ENCODE peak calls at places on chromosomes 11 and 22, in four cellular contexts. A is activated naive CD4-positive, alpha-beta T cell; F is iris pigment epithelial cell; T is pancreas. U is an unnamed sample.

GRCh38 chr11:13486926-13487660 is 8.7 kb downstream of the PTH start:
- DNase-seq in A (peak), T (peak), F (peak), U (peak)

GRCh38 chr11:35347173-35347878 is 72.0 kb downstream of the SLC1A2 start:
- DNase-seq in F (no peak), T (no peak), A (no peak), U (no peak)

GRCh38 chr11:73158356-73159051 is 16.4 kb upstream of the FCHSD2 start:
- DNase-seq in T (no peak), A (no peak), F (peak), U (peak)

GRCh38 chr11:10900686-10901415 is 43.0 kb upstream of the ZBED5 start:
- DNase-seq in T (no peak), A (no peak), F (peak), U (peak)

GRCh38 chr11:100581318-100581717 is 105.8 kb upstream of the ARHGAP42 start:
- DNase-seq in F (peak), T (no peak), A (no peak), U (peak)

GRCh38 chr22:44544523-44545433 is 46.7 kb upstream of the RTL6 start:
- DNase-seq in T (no peak), A (no peak), F (no peak), U (no peak)

GRCh38 chr22:17258015-17258827 is 39.0 kb upstream of the ADA2 start:
- DNase-seq in A (no peak), F (peak), T (peak), U (peak)

GRCh38 chr11:62664405-62665074 is 470 bp downstream of the C11orf98 start:
- DNase-seq in A (peak), T (no peak), F (peak), U (peak)

GRCh38 chr11:72688486-72688885 is 14.3 kb upstream of the PDE2A start:
- DNase-seq in A (no peak), F (no peak), T (no peak), U (no peak)

GRCh38 chr11:85114786-85115185 is 512.4 kb downstream of the DLG2 start:
- DNase-seq in T (no peak), F (peak), A (no peak), U (peak)

GRCh38 chr11:127106938-127107337 is 106.4 kb upstream of the KIRREL3 start:
- DNase-seq in A (no peak), F (no peak), T (no peak), U (no peak)

GRCh38 chr11:90288207-90288821 is 65.5 kb upstream of the CHORDC1 start:
- DNase-seq in T (no peak), A (no peak), F (peak), U (peak)

GRCh38 chr11:58466293-58466692 is 24.3 kb upstream of the OR5B12 start:
- DNase-seq in A (no peak), T (no peak), F (no peak), U (no peak)

GRCh38 chr11:45930951-45931563 is 8.6 kb downstream of the LARGE2 start:
- DNase-seq in T (no peak), F (no peak), A (no peak), U (no peak)

GRCh38 chr11:111602865-111603632 is 800 bp downstream of the SIK2 start:
- DNase-seq in T (peak), A (peak), F (peak), U (peak)

U was measured in choroid plexus epithelial cell.